ENCODE peak calls at places on chromosomes 4 and X, in eight cellular contexts. One of them, this sample, is unnamed.

GRCh38 chrX:134898450-134898849 is 92.3 kb upstream of the SMIM10 start:
- DNase-seq in HCT116: no peak
- DNase-seq in HepG2: no peak
- DNase-seq in K562: no peak
- DNase-seq in A549: no peak
- DNase-seq in endothelial cell of umbilical vein: peak
- DNase-seq in H1: no peak
- DNase-seq in GM12878: no peak
- DNase-seq in this sample: no peak

GRCh38 chr4:168955674-168956073 is 54.4 kb downstream of the CBR4 start:
- DNase-seq in HCT116: no peak
- DNase-seq in HepG2: no peak
- DNase-seq in K562: no peak
- DNase-seq in A549: no peak
- DNase-seq in endothelial cell of umbilical vein: no peak
- DNase-seq in H1: no peak
- DNase-seq in GM12878: no peak
- DNase-seq in this sample: no peak

GRCh38 chr4:38949416-38950051 is 81.9 kb downstream of the FAM114A1 start:
- DNase-seq in HCT116: no peak
- DNase-seq in HepG2: no peak
- DNase-seq in K562: no peak
- DNase-seq in A549: no peak
- DNase-seq in endothelial cell of umbilical vein: peak
- DNase-seq in H1: no peak
- DNase-seq in GM12878: no peak
- DNase-seq in this sample: no peak

GRCh38 chr4:7434766-7435150 is at the start of gene PSAPL1:
- DNase-seq in HCT116: peak
- DNase-seq in HepG2: peak
- DNase-seq in K562: peak
- DNase-seq in A549: peak
- DNase-seq in endothelial cell of umbilical vein: no peak
- DNase-seq in H1: no peak
- DNase-seq in GM12878: no peak
- DNase-seq in this sample: peak

GRCh38 chr4:147428583-147428982 is 52.3 kb upstream of the EDNRA start:
- DNase-seq in HCT116: no peak
- DNase-seq in HepG2: no peak
- DNase-seq in K562: no peak
- DNase-seq in A549: no peak
- DNase-seq in endothelial cell of umbilical vein: no peak
- DNase-seq in H1: no peak
- DNase-seq in GM12878: no peak
- DNase-seq in this sample: no peak

GRCh38 chrX:68684291-68684918 is 36.9 kb downstream of the STARD8 start:
- DNase-seq in HCT116: no peak
- DNase-seq in HepG2: no peak
- DNase-seq in K562: peak
- DNase-seq in A549: no peak
- DNase-seq in endothelial cell of umbilical vein: peak
- DNase-seq in H1: no peak
- DNase-seq in GM12878: no peak
- DNase-seq in this sample: peak

GRCh38 chrX:151776113-151776790 is 41.7 kb downstream of the CNGA2 start:
- DNase-seq in HCT116: no peak
- DNase-seq in HepG2: no peak
- DNase-seq in K562: no peak
- DNase-seq in A549: no peak
- DNase-seq in endothelial cell of umbilical vein: no peak
- DNase-seq in H1: no peak
- DNase-seq in GM12878: no peak
- DNase-seq in this sample: no peak

GRCh38 chr4:6472008-6472386 is 417 bp downstream of the PPP2R2C start:
- DNase-seq in HCT116: no peak
- DNase-seq in HepG2: no peak
- DNase-seq in K562: no peak
- DNase-seq in A549: no peak
- DNase-seq in endothelial cell of umbilical vein: no peak
- DNase-seq in H1: no peak
- DNase-seq in GM12878: no peak
- DNase-seq in this sample: no peak

GRCh38 chr4:6889101-6889735 is 20.4 kb upstream of the TBC1D14 start:
- DNase-seq in HCT116: no peak
- DNase-seq in HepG2: no peak
- DNase-seq in K562: no peak
- DNase-seq in A549: no peak
- DNase-seq in endothelial cell of umbilical vein: no peak
- DNase-seq in H1: no peak
- DNase-seq in GM12878: no peak
- DNase-seq in this sample: no peak

GRCh38 chr4:61210186-61210939 is 10.2 kb downstream of the ADGRL3 start:
- DNase-seq in HCT116: no peak
- DNase-seq in HepG2: no peak
- DNase-seq in K562: no peak
- DNase-seq in A549: no peak
- DNase-seq in endothelial cell of umbilical vein: no peak
- DNase-seq in H1: no peak
- DNase-seq in GM12878: no peak
- DNase-seq in this sample: no peak

GRCh38 chr4:136306361-136306760 is 1225.9 kb downstream of the PCDH18 start:
- DNase-seq in HCT116: no peak
- DNase-seq in HepG2: no peak
- DNase-seq in K562: no peak
- DNase-seq in A549: no peak
- DNase-seq in endothelial cell of umbilical vein: no peak
- DNase-seq in H1: no peak
- DNase-seq in GM12878: no peak
- DNase-seq in this sample: no peak

GRCh38 chr4:159248383-159249178 is 145.7 kb downstream of the RAPGEF2 start:
- DNase-seq in HCT116: no peak
- DNase-seq in HepG2: peak
- DNase-seq in K562: no peak
- DNase-seq in A549: peak
- DNase-seq in endothelial cell of umbilical vein: peak
- DNase-seq in H1: no peak
- DNase-seq in GM12878: no peak
- DNase-seq in this sample: no peak

GRCh38 chr4:52822583-52823477 is 39.3 kb upstream of the RASL11B start:
- DNase-seq in HCT116: peak
- DNase-seq in HepG2: no peak
- DNase-seq in K562: no peak
- DNase-seq in A549: no peak
- DNase-seq in endothelial cell of umbilical vein: no peak
- DNase-seq in H1: no peak
- DNase-seq in GM12878: no peak
- DNase-seq in this sample: no peak

GRCh38 chr4:123017636-123018390 is 95.4 kb upstream of the NUDT6 start:
- DNase-seq in HCT116: no peak
- DNase-seq in HepG2: no peak
- DNase-seq in K562: no peak
- DNase-seq in A549: peak
- DNase-seq in endothelial cell of umbilical vein: peak
- DNase-seq in H1: no peak
- DNase-seq in GM12878: no peak
- DNase-seq in this sample: no peak

GRCh38 chrX:63258144-63258543 is 93.0 kb downstream of the SPIN4 start:
- DNase-seq in HCT116: no peak
- DNase-seq in HepG2: no peak
- DNase-seq in K562: no peak
- DNase-seq in A549: no peak
- DNase-seq in endothelial cell of umbilical vein: no peak
- DNase-seq in H1: no peak
- DNase-seq in GM12878: no peak
- DNase-seq in this sample: no peak

GRCh38 chrX:48035891-48036290 is 29.1 kb downstream of the SPACA5 start:
- DNase-seq in HCT116: no peak
- DNase-seq in HepG2: no peak
- DNase-seq in K562: no peak
- DNase-seq in A549: no peak
- DNase-seq in endothelial cell of umbilical vein: peak
- DNase-seq in H1: no peak
- DNase-seq in GM12878: no peak
- DNase-seq in this sample: no peak

DNA sequence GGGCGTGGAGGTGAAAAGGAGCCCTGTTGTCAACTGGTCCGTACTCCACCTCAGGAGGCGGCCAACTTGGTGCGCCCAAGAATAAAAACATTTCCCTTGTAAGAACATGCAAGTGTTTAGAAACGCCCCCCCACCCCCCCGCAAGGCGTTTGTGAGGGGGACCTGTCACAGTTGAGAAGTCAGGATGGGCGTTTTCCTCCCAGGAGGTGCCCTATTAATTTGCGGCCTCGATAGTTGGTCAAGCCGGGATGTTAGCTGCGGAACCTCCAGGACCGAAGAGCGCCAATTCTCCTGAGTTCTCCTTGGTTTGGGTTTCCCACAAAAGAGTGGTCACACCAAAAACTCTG is 651 bp upstream of the SAP30 start:
- DNase-seq in HCT116: no peak
- DNase-seq in HepG2: no peak
- DNase-seq in K562: peak
- DNase-seq in A549: no peak
- DNase-seq in endothelial cell of umbilical vein: no peak
- DNase-seq in H1: no peak
- DNase-seq in GM12878: no peak
- DNase-seq in this sample: peak
- TF ChIP-seq POLR2A in HCT116: no peak
- TF ChIP-seq POLR2A in HepG2: no peak
- TF ChIP-seq POLR2A in K562: no peak
- TF ChIP-seq POLR2A in A549: no peak
- TF ChIP-seq POLR2A in endothelial cell of umbilical vein: no peak
- TF ChIP-seq POLR2A in H1: no peak
- TF ChIP-seq POLR2A in GM12878: peak
- TF ChIP-seq POLR2A in this sample: no peak

GRCh38 chr4:165111906-165112257 is 778 bp downstream of the TMEM192 start:
- DNase-seq in HCT116: no peak
- DNase-seq in HepG2: no peak
- DNase-seq in K562: no peak
- DNase-seq in A549: no peak
- DNase-seq in endothelial cell of umbilical vein: no peak
- DNase-seq in H1: no peak
- DNase-seq in GM12878: no peak
- DNase-seq in this sample: no peak
- TF ChIP-seq MAX in HCT116: no peak
- TF ChIP-seq MAX in HepG2: no peak
- TF ChIP-seq MAX in K562: no peak
- TF ChIP-seq MAX in A549: no peak
- TF ChIP-seq MAX in endothelial cell of umbilical vein: no peak
- TF ChIP-seq MAX in H1: no peak
- TF ChIP-seq MAX in GM12878: no peak
- TF ChIP-seq MAX in this sample: no peak

DNA sequence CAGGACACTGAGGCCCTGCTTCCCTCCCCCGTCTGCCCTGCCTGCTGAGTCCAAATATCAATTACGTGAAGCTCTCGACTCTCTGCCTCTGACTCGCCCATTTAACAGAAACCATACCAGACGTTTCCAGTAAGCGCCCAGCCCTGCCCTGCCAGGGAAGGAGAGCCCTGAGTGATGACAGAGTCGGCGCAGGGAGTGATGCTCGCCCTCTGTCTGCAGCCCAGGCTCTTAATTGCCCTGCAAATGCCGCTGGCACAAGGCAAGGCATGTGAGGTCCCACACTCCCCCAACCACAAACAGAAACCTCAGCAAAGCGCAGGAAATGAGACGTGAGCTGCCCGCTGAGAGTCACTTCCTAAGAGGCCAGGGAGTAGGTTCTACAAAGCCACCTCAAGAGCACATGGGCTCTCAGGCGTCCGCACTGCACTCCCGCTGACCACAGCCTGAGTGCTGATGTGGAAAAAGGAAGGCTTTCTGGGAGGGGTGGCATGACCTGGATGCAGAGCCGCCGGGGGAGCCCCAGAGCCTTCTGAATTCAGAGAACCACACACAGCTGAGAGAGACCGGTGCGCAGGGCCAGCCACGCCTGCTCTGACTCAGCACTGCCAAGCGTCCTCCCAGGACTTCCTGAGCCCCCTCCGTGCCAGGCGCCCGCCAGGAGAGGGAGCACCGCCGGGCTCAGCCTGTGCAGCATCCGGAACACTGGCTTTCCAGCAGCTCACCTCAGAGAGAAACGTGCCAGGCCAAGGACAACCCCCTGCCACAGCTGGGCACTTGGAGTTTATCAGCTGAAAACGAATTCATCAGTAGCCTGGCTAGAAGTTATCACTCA is 5.3 kb downstream of the ZFYVE28 start:
- DNase-seq in HCT116: peak
- DNase-seq in HepG2: peak
- DNase-seq in K562: peak
- DNase-seq in A549: peak
- DNase-seq in endothelial cell of umbilical vein: peak
- DNase-seq in H1: peak
- DNase-seq in GM12878: peak
- DNase-seq in this sample: peak
- TF ChIP-seq POLR2A in HCT116: no peak
- TF ChIP-seq POLR2A in HepG2: no peak
- TF ChIP-seq POLR2A in K562: peak
- TF ChIP-seq POLR2A in A549: peak
- TF ChIP-seq POLR2A in endothelial cell of umbilical vein: no peak
- TF ChIP-seq POLR2A in H1: no peak
- TF ChIP-seq POLR2A in GM12878: no peak
- TF ChIP-seq POLR2A in this sample: peak

GRCh38 chr4:140351778-140352177 is 21.7 kb upstream of the SCOC start:
- DNase-seq in HCT116: no peak
- DNase-seq in HepG2: no peak
- DNase-seq in K562: no peak
- DNase-seq in A549: no peak
- DNase-seq in endothelial cell of umbilical vein: no peak
- DNase-seq in H1: no peak
- DNase-seq in GM12878: no peak
- DNase-seq in this sample: no peak

GRCh38 chr4:140346136-140346535 is 27.3 kb upstream of the SCOC start:
- DNase-seq in HCT116: no peak
- DNase-seq in HepG2: no peak
- DNase-seq in K562: no peak
- DNase-seq in A549: no peak
- DNase-seq in endothelial cell of umbilical vein: no peak
- DNase-seq in H1: no peak
- DNase-seq in GM12878: no peak
- DNase-seq in this sample: no peak

GRCh38 chr4:140353836-140354235 is 19.6 kb upstream of the SCOC start:
- DNase-seq in HCT116: no peak
- DNase-seq in HepG2: no peak
- DNase-seq in K562: no peak
- DNase-seq in A549: no peak
- DNase-seq in endothelial cell of umbilical vein: no peak
- DNase-seq in H1: no peak
- DNase-seq in GM12878: no peak
- DNase-seq in this sample: no peak

GRCh38 chr4:140344621-140345020 is 28.8 kb upstream of the SCOC start:
- DNase-seq in HCT116: no peak
- DNase-seq in HepG2: no peak
- DNase-seq in K562: no peak
- DNase-seq in A549: no peak
- DNase-seq in endothelial cell of umbilical vein: no peak
- DNase-seq in H1: no peak
- DNase-seq in GM12878: no peak
- DNase-seq in this sample: no peak

DNA sequence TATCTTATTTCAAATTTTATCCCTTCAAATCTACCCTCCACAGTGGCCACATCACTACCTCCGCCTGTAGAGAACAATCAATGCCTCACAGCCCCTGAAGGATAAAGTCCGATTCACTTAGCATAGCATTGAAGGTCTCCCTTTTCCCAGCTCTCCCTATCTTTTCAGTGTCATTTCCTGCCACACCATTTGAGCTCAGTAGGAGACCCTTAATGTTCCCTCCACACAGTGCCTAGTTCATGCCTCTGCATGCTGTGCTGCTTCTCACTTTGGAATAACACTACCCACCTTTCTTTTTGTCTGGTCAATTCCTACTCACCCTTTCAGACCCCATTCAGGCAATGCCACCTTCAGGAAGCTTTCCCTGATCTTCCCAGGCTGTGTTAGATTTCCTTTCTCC is 23.6 kb upstream of the SCOC start:
- DNase-seq in HCT116: no peak
- DNase-seq in HepG2: no peak
- DNase-seq in K562: no peak
- DNase-seq in A549: no peak
- DNase-seq in endothelial cell of umbilical vein: no peak
- DNase-seq in H1: no peak
- DNase-seq in GM12878: no peak
- DNase-seq in this sample: no peak
- TF ChIP-seq MAX in HCT116: no peak
- TF ChIP-seq MAX in HepG2: no peak
- TF ChIP-seq MAX in K562: no peak
- TF ChIP-seq MAX in A549: no peak
- TF ChIP-seq MAX in endothelial cell of umbilical vein: no peak
- TF ChIP-seq MAX in H1: no peak
- TF ChIP-seq MAX in GM12878: no peak
- TF ChIP-seq MAX in this sample: no peak

This sample was measured in NB4.